ENCODE peak calls at places on chromosomes 12 and 14, in nine cellular contexts. M is effector CD4-positive, alpha-beta T cell; X is NCI-H1092 treated with DMSO at 0.1 percent for 48 hours; J is stimulated activated CD4-positive, alpha-beta T cell treated with anti-CD3 and anti-CD28 coated beads, Interleukin-15, amount 100 ng/mL, for 1 hour; A is GM12892; O is RPMI7951; K is brain microvascular endothelial cell; Z is GM12891; G is Calu3. Q is an unnamed sample.

GRCh38 chr12:115761784-115762183 is 515.7 kb downstream of the MED13L start:
- DNase-seq in M (no peak), X (no peak), J (no peak), A (no peak), O (no peak), K (no peak), Z (no peak), G (no peak), Q (no peak)

GRCh38 chr12:38102197-38102596 is 214.4 kb upstream of the ALG10B start:
- DNase-seq in M (no peak), X (no peak), J (no peak), A (no peak), O (peak), K (no peak), Z (no peak), G (no peak), Q (no peak)

GRCh38 chr14:100836961-100837811 is 11.3 kb downstream of the MEG3 start:
- DNase-seq in M (no peak), X (no peak), J (no peak), A (no peak), O (no peak), K (no peak), Z (no peak), G (no peak), Q (no peak)

GRCh38 chr12:113468365-113469223 is 3.1 kb downstream of the LHX5 start:
- DNase-seq in M (no peak), X (no peak), J (no peak), A (no peak), O (no peak), K (no peak), Z (no peak), G (no peak), Q (no peak)

GRCh38 chr12:69515394-69515793 is 45.2 kb downstream of the FRS2 start:
- DNase-seq in M (no peak), X (no peak), J (no peak), A (no peak), O (no peak), K (no peak), Z (no peak), G (no peak), Q (no peak)

GRCh38 chr12:13024151-13024946 is 19.8 kb upstream of the FAM234B start:
- DNase-seq in M (no peak), X (peak), J (no peak), A (no peak), O (no peak), K (peak), Z (no peak), G (no peak), Q (no peak)

GRCh38 chr14:56273949-56274348 is 155.7 kb downstream of the PELI2 start:
- DNase-seq in M (no peak), X (no peak), J (no peak), A (no peak), O (no peak), K (no peak), Z (no peak), G (no peak), Q (no peak)

GRCh38 chr12:67355428-67356385 is 86.5 kb downstream of the CAND1 start:
- DNase-seq in M (peak), X (peak), J (no peak), A (no peak), O (peak), K (peak), Z (no peak), G (peak), Q (no peak)

GRCh38 chr12:1920971-1921370 is 2.5 kb upstream of the CACNA2D4 start:
- DNase-seq in M (no peak), X (no peak), J (no peak), A (no peak), O (no peak), K (no peak), Z (no peak), G (no peak), Q (no peak)

GRCh38 chr14:34199585-34199984 is 248.7 kb upstream of the EGLN3 start:
- DNase-seq in M (no peak), X (no peak), J (no peak), A (no peak), O (peak), K (peak), Z (no peak), G (no peak), Q (peak)

GRCh38 chr14:100856056-100856950 is 30.4 kb downstream of the MEG3 start:
- DNase-seq in M (no peak), X (no peak), J (no peak), A (no peak), O (no peak), K (no peak), Z (no peak), G (no peak), Q (no peak)

GRCh38 chr12:114152890-114153289 is 186.8 kb upstream of the RBM19 start:
- DNase-seq in M (no peak), X (no peak), J (no peak), A (no peak), O (peak), K (no peak), Z (no peak), G (no peak), Q (no peak)

GRCh38 chr14:33377596-33378390 is 439.1 kb downstream of the NPAS3 start:
- DNase-seq in M (no peak), X (no peak), J (no peak), A (no peak), O (no peak), K (no peak), Z (no peak), G (no peak), Q (no peak)

GRCh38 chr14:44833376-44833775 is 128.4 kb downstream of the KLHL28 start:
- DNase-seq in M (no peak), X (no peak), J (no peak), A (no peak), O (peak), K (no peak), Z (no peak), G (no peak), Q (no peak)

GRCh38 chr12:112559784-112560183 is 141.0 kb downstream of the PTPN11 start:
- DNase-seq in M (no peak), X (no peak), J (no peak), A (no peak), O (peak), K (no peak), Z (no peak), G (no peak), Q (no peak)

GRCh38 chr14:61226015-61226654 is 55.0 kb downstream of the TMEM30B start:
- DNase-seq in M (no peak), X (no peak), J (no peak), A (no peak), O (no peak), K (no peak), Z (no peak), G (no peak), Q (no peak)

GRCh38 chr12:45727994-45728624 is 1.4 kb upstream of the ARID2 start:
- DNase-seq in M (no peak), X (no peak), J (no peak), A (no peak), O (no peak), K (no peak), Z (no peak), G (no peak), Q (peak)

GRCh38 chr14:54182419-54183040 is 214.3 kb upstream of the CDKN3 start:
- DNase-seq in M (no peak), X (no peak), J (no peak), A (no peak), O (peak), K (no peak), Z (no peak), G (peak), Q (no peak)

GRCh38 chr14:100841445-100842403 is 15.8 kb downstream of the MEG3 start:
- DNase-seq in M (no peak), X (peak), J (no peak), A (no peak), O (no peak), K (no peak), Z (no peak), G (no peak), Q (no peak)

GRCh38 chr12:57740656-57741412 is 2.3 kb upstream of the AGAP2 start:
- DNase-seq in M (peak), X (no peak), J (peak), A (peak), O (no peak), K (no peak), Z (peak), G (no peak), Q (peak)

GRCh38 chr14:51351997-51352396 is 112.0 kb downstream of the TMX1 start:
- DNase-seq in M (no peak), X (no peak), J (no peak), A (no peak), O (no peak), K (no peak), Z (no peak), G (no peak), Q (no peak)

GRCh38 chr14:60085085-60085484 is 6.6 kb upstream of the PCNX4 start:
- DNase-seq in M (no peak), X (no peak), J (no peak), A (no peak), O (no peak), K (no peak), Z (no peak), G (no peak), Q (no peak)

GRCh38 chr12:80838708-80839107 is 99.0 kb downstream of the LIN7A start:
- DNase-seq in M (no peak), X (no peak), J (no peak), A (no peak), O (no peak), K (no peak), Z (no peak), G (no peak), Q (no peak)

GRCh38 chr12:125271850-125272249 is 206.6 kb downstream of the AACS start:
- DNase-seq in M (no peak), X (no peak), J (no peak), A (no peak), O (no peak), K (no peak), Z (no peak), G (no peak), Q (no peak)

GRCh38 chr14:23302290-23303225 is at the start of gene PPP1R3E:
- DNase-seq in M (peak), X (peak), J (peak), A (peak), O (peak), K (no peak), Z (peak), G (peak), Q (peak)

GRCh38 chr14:65462411-65462810 is 49.9 kb downstream of the FUT8 start:
- DNase-seq in M (no peak), X (no peak), J (no peak), A (no peak), O (peak), K (peak), Z (peak), G (no peak), Q (peak)

GRCh38 chr14:90578283-90578985 is 181.6 kb downstream of the CALM1 start:
- DNase-seq in M (no peak), X (peak), J (no peak), A (no peak), O (no peak), K (no peak), Z (no peak), G (no peak), Q (no peak)

GRCh38 chr14:105092912-105093425 is 27.7 kb upstream of the GPR132 start:
- DNase-seq in M (peak), X (no peak), J (peak), A (peak), O (no peak), K (peak), Z (peak), G (peak), Q (peak)

GRCh38 chr12:124569375-124570148 is 2.1 kb upstream of the NCOR2 start:
- DNase-seq in M (no peak), X (no peak), J (no peak), A (no peak), O (no peak), K (no peak), Z (no peak), G (no peak), Q (no peak)

GRCh38 chr12:117486840-117487659 is 125.6 kb upstream of the NOS1 start:
- DNase-seq in M (no peak), X (no peak), J (no peak), A (no peak), O (peak), K (peak), Z (no peak), G (peak), Q (no peak)

GRCh38 chr12:109288571-109288970 is 20.5 kb downstream of the FOXN4 start:
- DNase-seq in M (no peak), X (no peak), J (no peak), A (no peak), O (no peak), K (no peak), Z (no peak), G (no peak), Q (no peak)

GRCh38 chr12:271165-271564 is 8.5 kb upstream of the SLC6A13 start:
- DNase-seq in M (no peak), X (no peak), J (no peak), A (no peak), O (no peak), K (no peak), Z (no peak), G (no peak), Q (no peak)

GRCh38 chr12:31368666-31369361 is 42.9 kb upstream of the SINHCAF start:
- DNase-seq in M (no peak), X (no peak), J (no peak), A (no peak), O (no peak), K (no peak), Z (no peak), G (peak), Q (no peak)

GRCh38 chr12:27535318-27535717 is 11.3 kb downstream of the PPFIBP1 start:
- DNase-seq in M (no peak), X (no peak), J (no peak), A (no peak), O (no peak), K (no peak), Z (no peak), G (no peak), Q (no peak)